ENCODE peak calls at places on chromosomes 6 and 20, in four cellular contexts. One of them, this sample, is unnamed.

GRCh38 chr20:49759266-49759950 is 45.7 kb upstream of the B4GALT5 start:
- DNase-seq in NCI-H1105 treated with DMSO at 0.1 percent for 48 hours: no peak
- DNase-seq in upper lobe of right lung: no peak
- DNase-seq in cardiac muscle cell: no peak
- DNase-seq in this sample: no peak

GRCh38 chr20:3171391-3172125 is 1.8 kb downstream of the LZTS3 start:
- DNase-seq in NCI-H1105 treated with DMSO at 0.1 percent for 48 hours: no peak
- DNase-seq in upper lobe of right lung: no peak
- DNase-seq in cardiac muscle cell: no peak
- DNase-seq in this sample: no peak

GRCh38 chr6:90088009-90088408 is 193.7 kb downstream of the GJA10 start:
- DNase-seq in NCI-H1105 treated with DMSO at 0.1 percent for 48 hours: no peak
- DNase-seq in upper lobe of right lung: no peak
- DNase-seq in cardiac muscle cell: no peak
- DNase-seq in this sample: peak

GRCh38 chr6:24495516-24495847 is 713 bp downstream of the ALDH5A1 start:
- DNase-seq in NCI-H1105 treated with DMSO at 0.1 percent for 48 hours: no peak
- DNase-seq in upper lobe of right lung: peak
- DNase-seq in cardiac muscle cell: peak
- DNase-seq in this sample: peak

GRCh38 chr20:50191566-50192363 is 1.1 kb downstream of the CEBPB start:
- DNase-seq in NCI-H1105 treated with DMSO at 0.1 percent for 48 hours: peak
- DNase-seq in upper lobe of right lung: peak
- DNase-seq in cardiac muscle cell: peak
- DNase-seq in this sample: peak

GRCh38 chr6:44237813-44238433 is 9.0 kb upstream of the HSP90AB1 start:
- DNase-seq in NCI-H1105 treated with DMSO at 0.1 percent for 48 hours: peak
- DNase-seq in upper lobe of right lung: peak
- DNase-seq in cardiac muscle cell: peak
- DNase-seq in this sample: peak

GRCh38 chr6:46876126-46876525 is 45.6 kb downstream of the ADGRF5 start:
- DNase-seq in NCI-H1105 treated with DMSO at 0.1 percent for 48 hours: peak
- DNase-seq in upper lobe of right lung: no peak
- DNase-seq in cardiac muscle cell: no peak
- DNase-seq in this sample: peak

GRCh38 chr6:106511274-106512047 is 117.8 kb downstream of the RTN4IP1 start:
- DNase-seq in NCI-H1105 treated with DMSO at 0.1 percent for 48 hours: peak
- DNase-seq in upper lobe of right lung: peak
- DNase-seq in cardiac muscle cell: peak
- DNase-seq in this sample: peak

GRCh38 chr6:125598422-125598821 is 151.0 kb upstream of the HEY2 start:
- DNase-seq in NCI-H1105 treated with DMSO at 0.1 percent for 48 hours: peak
- DNase-seq in upper lobe of right lung: peak
- DNase-seq in cardiac muscle cell: no peak
- DNase-seq in this sample: peak

GRCh38 chr6:4170297-4170696 is 34.9 kb upstream of the ECI2 start:
- DNase-seq in NCI-H1105 treated with DMSO at 0.1 percent for 48 hours: no peak
- DNase-seq in upper lobe of right lung: no peak
- DNase-seq in cardiac muscle cell: no peak
- DNase-seq in this sample: no peak

GRCh38 chr20:45975686-45976085 is 3.7 kb upstream of the ZNF335 start:
- DNase-seq in NCI-H1105 treated with DMSO at 0.1 percent for 48 hours: no peak
- DNase-seq in upper lobe of right lung: peak
- DNase-seq in cardiac muscle cell: no peak
- DNase-seq in this sample: no peak

GRCh38 chr6:170026272-170027110 is 264.4 kb downstream of the DLL1 start:
- DNase-seq in NCI-H1105 treated with DMSO at 0.1 percent for 48 hours: peak
- DNase-seq in upper lobe of right lung: peak
- DNase-seq in cardiac muscle cell: no peak
- DNase-seq in this sample: peak

GRCh38 chr20:32034581-32035397 is 17.3 kb upstream of the HCK start:
- DNase-seq in NCI-H1105 treated with DMSO at 0.1 percent for 48 hours: no peak
- DNase-seq in upper lobe of right lung: no peak
- DNase-seq in cardiac muscle cell: no peak
- DNase-seq in this sample: peak

GRCh38 chr6:32666420-32667300 is at the start of gene HLA-DQB1:
- DNase-seq in NCI-H1105 treated with DMSO at 0.1 percent for 48 hours: no peak
- DNase-seq in upper lobe of right lung: no peak
- DNase-seq in cardiac muscle cell: peak
- DNase-seq in this sample: no peak

GRCh38 chr6:54805077-54805476 is 41.5 kb upstream of the FAM83B start:
- DNase-seq in NCI-H1105 treated with DMSO at 0.1 percent for 48 hours: no peak
- DNase-seq in upper lobe of right lung: no peak
- DNase-seq in cardiac muscle cell: peak
- DNase-seq in this sample: no peak

GRCh38 chr6:7991536-7991935 is 72.7 kb downstream of the BLOC1S5 start:
- DNase-seq in NCI-H1105 treated with DMSO at 0.1 percent for 48 hours: no peak
- DNase-seq in upper lobe of right lung: no peak
- DNase-seq in cardiac muscle cell: no peak
- DNase-seq in this sample: no peak

GRCh38 chr20:47664068-47664437 is 121.2 kb downstream of the SULF2 start:
- DNase-seq in NCI-H1105 treated with DMSO at 0.1 percent for 48 hours: peak
- DNase-seq in upper lobe of right lung: no peak
- DNase-seq in cardiac muscle cell: no peak
- DNase-seq in this sample: no peak

GRCh38 chr6:120129228-120129627 is 779.7 kb upstream of the MAN1A1 start:
- DNase-seq in NCI-H1105 treated with DMSO at 0.1 percent for 48 hours: no peak
- DNase-seq in upper lobe of right lung: no peak
- DNase-seq in cardiac muscle cell: no peak
- DNase-seq in this sample: no peak

GRCh38 chr6:45116714-45117410 is 211.3 kb upstream of the RUNX2 start:
- DNase-seq in NCI-H1105 treated with DMSO at 0.1 percent for 48 hours: no peak
- DNase-seq in upper lobe of right lung: no peak
- DNase-seq in cardiac muscle cell: no peak
- DNase-seq in this sample: no peak

GRCh38 chr20:3276400-3277015 is 37.5 kb upstream of the SLC4A11 start:
- DNase-seq in NCI-H1105 treated with DMSO at 0.1 percent for 48 hours: no peak
- DNase-seq in upper lobe of right lung: no peak
- DNase-seq in cardiac muscle cell: peak
- DNase-seq in this sample: peak

GRCh38 chr20:17806739-17807441 is 107.1 kb downstream of the BANF2 start:
- DNase-seq in NCI-H1105 treated with DMSO at 0.1 percent for 48 hours: no peak
- DNase-seq in upper lobe of right lung: no peak
- DNase-seq in cardiac muscle cell: peak
- DNase-seq in this sample: no peak

GRCh38 chr6:134317471-134318131 is at the start of gene SGK1:
- DNase-seq in NCI-H1105 treated with DMSO at 0.1 percent for 48 hours: peak
- DNase-seq in upper lobe of right lung: no peak
- DNase-seq in cardiac muscle cell: peak
- DNase-seq in this sample: peak

GRCh38 chr6:169868458-169868857 is 117.0 kb downstream of the ERMARD start:
- DNase-seq in NCI-H1105 treated with DMSO at 0.1 percent for 48 hours: no peak
- DNase-seq in upper lobe of right lung: peak
- DNase-seq in cardiac muscle cell: no peak
- DNase-seq in this sample: no peak

GRCh38 chr6:79601020-79601609 is 30.0 kb upstream of the SH3BGRL2 start:
- DNase-seq in NCI-H1105 treated with DMSO at 0.1 percent for 48 hours: no peak
- DNase-seq in upper lobe of right lung: no peak
- DNase-seq in cardiac muscle cell: no peak
- DNase-seq in this sample: peak

This sample was measured in NCI-H69.